ENCODE peak calls at places on chromosome 14, in seven cellular contexts. J is AG10803; W is stimulated activated CD8-positive, alpha-beta memory T cell treated with anti-CD3 and anti-CD28 coated beads, Interleukin-4, amount 100 ng/mL, for 24 hours; G is T follicular helper cell; P is C1 segment of cervical spinal cord; D is M059J; S is occipital lobe. C is an unnamed sample.

GRCh38 chr14:60188115-60188514 is 22.9 kb upstream of the DHRS7 start:
- DNase-seq in J (no peak), W (no peak), G (no peak), P (no peak), D (peak; percentile 10), S (no peak), C (no peak)

GRCh38 chr14:26594756-26595545 is 2.9 kb downstream of the NOVA1 start:
- DNase-seq in J (no peak), W (no peak), G (no peak), P (no peak), D (no peak), S (no peak), C (no peak)

GRCh38 chr14:32004300-32004699 is 72.8 kb upstream of the ARHGAP5 start:
- DNase-seq in J (peak; percentile 76), W (no peak), G (no peak), P (no peak), D (peak; percentile 90), S (no peak), C (no peak)

GRCh38 chr14:100878271-100879146 is 25.0 kb downstream of the RTL1 start:
- DNase-seq in J (no peak), W (no peak), G (no peak), P (no peak), D (no peak), S (no peak), C (no peak)

GRCh38 chr14:72665259-72665658 is 228.6 kb downstream of the DPF3 start:
- DNase-seq in J (peak; percentile 96), W (no peak), G (no peak), P (no peak), D (peak; percentile 99), S (no peak), C (no peak)

GRCh38 chr14:51424569-51425251 is 184.7 kb downstream of the TMX1 start:
- DNase-seq in J (peak; percentile 87), W (no peak), G (no peak), P (no peak), D (no peak), S (no peak), C (no peak)

GRCh38 chr14:97280526-97280925 is 483.3 kb downstream of the VRK1 start:
- DNase-seq in J (no peak), W (no peak), G (no peak), P (no peak), D (peak; percentile 55), S (no peak), C (no peak)

GRCh38 chr14:90061849-90062794 is at the start of gene KCNK13:
- DNase-seq in J (no peak), W (no peak), G (no peak), P (no peak), D (no peak), S (no peak), C (peak; percentile 23)

GRCh38 chr14:81323621-81324400 is 76.3 kb downstream of the STON2 start:
- DNase-seq in J (no peak), W (no peak), G (no peak), P (no peak), D (peak; percentile 21), S (no peak), C (no peak)

GRCh38 chr14:52286659-52287649 is 19.5 kb downstream of the PTGDR start:
- DNase-seq in J (peak; percentile 16), W (no peak), G (no peak), P (no peak), D (no peak), S (no peak), C (no peak)

GRCh38 chr14:89915114-89915878 is 39.2 kb downstream of the EFCAB11 start:
- DNase-seq in J (peak; percentile 71), W (peak; percentile 33), G (peak; percentile 39), P (peak; percentile 26), D (peak; percentile 66), S (peak; percentile 33), C (peak; percentile 28)

GRCh38 chr14:101235042-101235871 is 326.0 kb upstream of the DIO3 start:
- DNase-seq in J (peak; percentile 17), W (peak; percentile 8), G (no peak), P (peak; percentile 13), D (peak; percentile 34), S (no peak), C (no peak)

GRCh38 chr14:61188196-61188595 is 92.9 kb downstream of the TMEM30B start:
- DNase-seq in J (no peak), W (no peak), G (no peak), P (no peak), D (peak; percentile 40), S (no peak), C (no peak)

GRCh38 chr14:77045570-77045890 is 17.0 kb upstream of the IRF2BPL start:
- DNase-seq in J (no peak), W (no peak), G (no peak), P (no peak), D (no peak), S (no peak), C (no peak)

GRCh38 chr14:94394594-94395305 is 6.3 kb upstream of the SERPINA1 start:
- DNase-seq in J (peak; percentile 75), W (no peak), G (no peak), P (no peak), D (no peak), S (no peak), C (no peak)

GRCh38 chr14:36928432-36928831 is 244.0 kb downstream of the SLC25A21 start:
- DNase-seq in J (no peak), W (no peak), G (no peak), P (no peak), D (no peak), S (no peak), C (no peak)

GRCh38 chr14:72567226-72567625 is 326.7 kb downstream of the DPF3 start:
- DNase-seq in J (no peak), W (no peak), G (no peak), P (no peak), D (no peak), S (no peak), C (no peak)

GRCh38 chr14:92657457-92658142 is 90.8 kb downstream of the LGMN start:
- DNase-seq in J (no peak), W (no peak), G (no peak), P (no peak), D (no peak), S (no peak), C (no peak)

GRCh38 chr14:103541944-103542544 is 13.0 kb downstream of the TRMT61A start:
- DNase-seq in J (no peak), W (no peak), G (no peak), P (peak; percentile 50), D (no peak), S (no peak), C (no peak)

GRCh38 chr14:93081875-93082570 is 33.7 kb downstream of the ITPK1 start:
- DNase-seq in J (no peak), W (peak; percentile 51), G (no peak), P (no peak), D (no peak), S (no peak), C (no peak)

GRCh38 chr14:45838597-45838996 is 585.6 kb upstream of the MIS18BP1 start:
- DNase-seq in J (no peak), W (no peak), G (no peak), P (no peak), D (peak; percentile 6), S (no peak), C (no peak)

GRCh38 chr14:93884950-93885349 is 42.2 kb upstream of the FAM181A start:
- DNase-seq in J (no peak), W (no peak), G (no peak), P (no peak), D (no peak), S (no peak), C (no peak)

GRCh38 chr14:23009483-23009938 is 432 bp downstream of the C14orf93 start:
- DNase-seq in J (no peak), W (no peak), G (no peak), P (no peak), D (no peak), S (no peak), C (peak; percentile 8)

GRCh38 chr14:104741108-104741802 is 11.7 kb upstream of the SIVA1 start:
- DNase-seq in J (no peak), W (no peak), G (no peak), P (no peak), D (no peak), S (no peak), C (no peak)

GRCh38 chr14:70698288-70698687 is 56.6 kb downstream of the TTC9 start:
- DNase-seq in J (peak; percentile 35), W (no peak), G (no peak), P (no peak), D (peak; percentile 63), S (no peak), C (no peak)

C was measured in T-helper 2 cell.